ENCODE peak calls at places on chromosomes 13 and 19, in nine cellular contexts. One of them, this sample, is unnamed.

GRCh38 chr13:32983058-32983457 is 33.2 kb upstream of the KL start:
- DNase-seq in fibroblast of mammary gland: no peak
- DNase-seq in AG04450: no peak
- DNase-seq in body of pancreas: no peak
- DNase-seq in astrocyte of the cerebellum: no peak
- DNase-seq in CD8-positive, alpha-beta T cell: no peak
- DNase-seq in fibroblast of lung: no peak
- DNase-seq in GM12864: no peak
- DNase-seq in cardiac muscle cell: no peak
- DNase-seq in this sample: no peak

GRCh38 chr13:52127783-52128702 is 830 bp downstream of the NEK5 start:
- DNase-seq in fibroblast of mammary gland: peak
- DNase-seq in AG04450: peak
- DNase-seq in body of pancreas: peak
- DNase-seq in astrocyte of the cerebellum: peak
- DNase-seq in CD8-positive, alpha-beta T cell: peak
- DNase-seq in fibroblast of lung: peak
- DNase-seq in GM12864: peak
- DNase-seq in cardiac muscle cell: peak
- DNase-seq in this sample: peak

GRCh38 chr13:23512762-23513395 is 57.3 kb upstream of the TNFRSF19 start:
- DNase-seq in fibroblast of mammary gland: no peak
- DNase-seq in AG04450: no peak
- DNase-seq in body of pancreas: no peak
- DNase-seq in astrocyte of the cerebellum: no peak
- DNase-seq in CD8-positive, alpha-beta T cell: no peak
- DNase-seq in fibroblast of lung: no peak
- DNase-seq in GM12864: no peak
- DNase-seq in cardiac muscle cell: no peak
- DNase-seq in this sample: no peak

GRCh38 chr13:61695147-61695546 is 279.5 kb upstream of the PCDH20 start:
- DNase-seq in fibroblast of mammary gland: peak
- DNase-seq in AG04450: no peak
- DNase-seq in body of pancreas: no peak
- DNase-seq in astrocyte of the cerebellum: no peak
- DNase-seq in CD8-positive, alpha-beta T cell: no peak
- DNase-seq in fibroblast of lung: peak
- DNase-seq in GM12864: no peak
- DNase-seq in cardiac muscle cell: no peak
- DNase-seq in this sample: no peak

GRCh38 chr13:43289458-43290255 is 266.3 kb downstream of the DNAJC15 start:
- DNase-seq in fibroblast of mammary gland: peak
- DNase-seq in AG04450: no peak
- DNase-seq in body of pancreas: no peak
- DNase-seq in astrocyte of the cerebellum: no peak
- DNase-seq in CD8-positive, alpha-beta T cell: no peak
- DNase-seq in fibroblast of lung: no peak
- DNase-seq in GM12864: no peak
- DNase-seq in cardiac muscle cell: no peak
- DNase-seq in this sample: no peak

GRCh38 chr13:46640843-46641242 is 87.9 kb downstream of the LRCH1 start:
- DNase-seq in fibroblast of mammary gland: peak
- DNase-seq in AG04450: no peak
- DNase-seq in body of pancreas: no peak
- DNase-seq in astrocyte of the cerebellum: no peak
- DNase-seq in CD8-positive, alpha-beta T cell: no peak
- DNase-seq in fibroblast of lung: peak
- DNase-seq in GM12864: no peak
- DNase-seq in cardiac muscle cell: no peak
- DNase-seq in this sample: no peak

GRCh38 chr13:33251131-33251629 is 34.4 kb downstream of the STARD13 start:
- DNase-seq in fibroblast of mammary gland: peak
- DNase-seq in AG04450: peak
- DNase-seq in body of pancreas: peak
- DNase-seq in astrocyte of the cerebellum: peak
- DNase-seq in CD8-positive, alpha-beta T cell: no peak
- DNase-seq in fibroblast of lung: peak
- DNase-seq in GM12864: peak
- DNase-seq in cardiac muscle cell: peak
- DNase-seq in this sample: peak

GRCh38 chr19:2686347-2686746 is 16.1 kb downstream of the GNG7 start:
- DNase-seq in fibroblast of mammary gland: no peak
- DNase-seq in AG04450: no peak
- DNase-seq in body of pancreas: no peak
- DNase-seq in astrocyte of the cerebellum: no peak
- DNase-seq in CD8-positive, alpha-beta T cell: no peak
- DNase-seq in fibroblast of lung: no peak
- DNase-seq in GM12864: no peak
- DNase-seq in cardiac muscle cell: no peak
- DNase-seq in this sample: no peak

GRCh38 chr19:50205681-50206138 is 2.3 kb downstream of the MYH14 start:
- DNase-seq in fibroblast of mammary gland: no peak
- DNase-seq in AG04450: no peak
- DNase-seq in body of pancreas: peak
- DNase-seq in astrocyte of the cerebellum: no peak
- DNase-seq in CD8-positive, alpha-beta T cell: no peak
- DNase-seq in fibroblast of lung: no peak
- DNase-seq in GM12864: no peak
- DNase-seq in cardiac muscle cell: no peak
- DNase-seq in this sample: no peak

GRCh38 chr19:19320362-19321142 is at the start of the genes MAU2 and SUGP1:
- DNase-seq in fibroblast of mammary gland: peak
- DNase-seq in AG04450: peak
- DNase-seq in body of pancreas: peak
- DNase-seq in astrocyte of the cerebellum: peak
- DNase-seq in CD8-positive, alpha-beta T cell: peak
- DNase-seq in fibroblast of lung: peak
- DNase-seq in GM12864: peak
- DNase-seq in cardiac muscle cell: peak
- DNase-seq in this sample: peak

GRCh38 chr19:19321143-19321577 is 531 bp downstream of the MAU2 start:
- DNase-seq in fibroblast of mammary gland: peak
- DNase-seq in AG04450: no peak
- DNase-seq in body of pancreas: no peak
- DNase-seq in astrocyte of the cerebellum: no peak
- DNase-seq in CD8-positive, alpha-beta T cell: no peak
- DNase-seq in fibroblast of lung: peak
- DNase-seq in GM12864: no peak
- DNase-seq in cardiac muscle cell: no peak
- DNase-seq in this sample: no peak

GRCh38 chr19:19316082-19316481 is 4.2 kb downstream of the SUGP1 start:
- DNase-seq in fibroblast of mammary gland: no peak
- DNase-seq in AG04450: no peak
- DNase-seq in body of pancreas: no peak
- DNase-seq in astrocyte of the cerebellum: no peak
- DNase-seq in CD8-positive, alpha-beta T cell: no peak
- DNase-seq in fibroblast of lung: no peak
- DNase-seq in GM12864: no peak
- DNase-seq in cardiac muscle cell: no peak
- DNase-seq in this sample: no peak

GRCh38 chr19:19319725-19320361 is 466 bp downstream of the SUGP1 start:
- DNase-seq in fibroblast of mammary gland: peak
- DNase-seq in AG04450: no peak
- DNase-seq in body of pancreas: no peak
- DNase-seq in astrocyte of the cerebellum: no peak
- DNase-seq in CD8-positive, alpha-beta T cell: no peak
- DNase-seq in fibroblast of lung: no peak
- DNase-seq in GM12864: no peak
- DNase-seq in cardiac muscle cell: no peak
- DNase-seq in this sample: no peak

GRCh38 chr19:19315444-19315843 is 4.9 kb downstream of the SUGP1 start:
- DNase-seq in fibroblast of mammary gland: no peak
- DNase-seq in AG04450: no peak
- DNase-seq in body of pancreas: no peak
- DNase-seq in astrocyte of the cerebellum: no peak
- DNase-seq in CD8-positive, alpha-beta T cell: no peak
- DNase-seq in fibroblast of lung: no peak
- DNase-seq in GM12864: no peak
- DNase-seq in cardiac muscle cell: no peak
- DNase-seq in this sample: no peak
- TF ChIP-seq CTCF in fibroblast of mammary gland: no peak
- TF ChIP-seq CTCF in AG04450: no peak
- TF ChIP-seq CTCF in body of pancreas: no peak
- TF ChIP-seq CTCF in astrocyte of the cerebellum: no peak
- TF ChIP-seq CTCF in CD8-positive, alpha-beta T cell: no peak
- TF ChIP-seq CTCF in fibroblast of lung: no peak
- TF ChIP-seq CTCF in GM12864: no peak
- TF ChIP-seq CTCF in cardiac muscle cell: no peak
- TF ChIP-seq CTCF in this sample: peak

DNA sequence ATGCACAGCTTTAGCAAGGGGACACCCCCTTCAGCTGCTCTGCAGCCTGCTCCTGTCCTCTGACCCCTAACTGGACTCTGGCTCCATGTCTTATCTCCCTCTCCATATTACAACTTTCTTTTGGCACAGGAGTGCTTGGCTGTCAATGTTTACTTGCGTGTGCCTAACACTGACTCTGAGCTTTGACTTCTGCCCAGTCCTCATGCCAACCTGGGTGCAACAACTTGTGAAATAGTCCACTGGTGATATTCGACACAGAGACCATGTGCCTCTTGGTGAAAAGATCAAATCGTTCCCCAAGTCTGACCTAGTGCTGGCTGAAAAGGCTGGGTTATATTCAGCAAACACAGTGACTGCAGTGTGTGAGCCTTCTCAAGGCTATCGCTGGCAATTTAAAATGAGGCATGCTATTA is 34.1 kb upstream of the KLF12 start:
- DNase-seq in fibroblast of mammary gland: no peak
- DNase-seq in AG04450: no peak
- DNase-seq in body of pancreas: peak
- DNase-seq in astrocyte of the cerebellum: no peak
- DNase-seq in CD8-positive, alpha-beta T cell: no peak
- DNase-seq in fibroblast of lung: no peak
- DNase-seq in GM12864: no peak
- DNase-seq in cardiac muscle cell: no peak
- DNase-seq in this sample: no peak
- H3K4me3 ChIP-seq in fibroblast of mammary gland: no peak
- H3K4me3 ChIP-seq in AG04450: no peak
- H3K4me3 ChIP-seq in body of pancreas: no peak
- H3K4me3 ChIP-seq in astrocyte of the cerebellum: no peak
- H3K4me3 ChIP-seq in CD8-positive, alpha-beta T cell: no peak
- H3K4me3 ChIP-seq in fibroblast of lung: no peak
- H3K4me3 ChIP-seq in GM12864: no peak
- H3K4me3 ChIP-seq in cardiac muscle cell: no peak
- H3K4me3 ChIP-seq in this sample: no peak

GRCh38 chr13:101942535-101943157 is 459.2 kb downstream of the FGF14 start:
- DNase-seq in fibroblast of mammary gland: peak
- DNase-seq in AG04450: no peak
- DNase-seq in body of pancreas: no peak
- DNase-seq in astrocyte of the cerebellum: no peak
- DNase-seq in CD8-positive, alpha-beta T cell: no peak
- DNase-seq in fibroblast of lung: no peak
- DNase-seq in GM12864: no peak
- DNase-seq in cardiac muscle cell: no peak
- DNase-seq in this sample: no peak

GRCh38 chr13:101945435-101945834 is 456.4 kb downstream of the FGF14 start:
- DNase-seq in fibroblast of mammary gland: no peak
- DNase-seq in AG04450: no peak
- DNase-seq in body of pancreas: no peak
- DNase-seq in astrocyte of the cerebellum: no peak
- DNase-seq in CD8-positive, alpha-beta T cell: no peak
- DNase-seq in fibroblast of lung: no peak
- DNase-seq in GM12864: no peak
- DNase-seq in cardiac muscle cell: no peak
- DNase-seq in this sample: no peak

GRCh38 chr13:101939370-101939769 is 462.5 kb downstream of the FGF14 start:
- DNase-seq in fibroblast of mammary gland: no peak
- DNase-seq in AG04450: no peak
- DNase-seq in body of pancreas: no peak
- DNase-seq in astrocyte of the cerebellum: no peak
- DNase-seq in CD8-positive, alpha-beta T cell: no peak
- DNase-seq in fibroblast of lung: no peak
- DNase-seq in GM12864: no peak
- DNase-seq in cardiac muscle cell: no peak
- DNase-seq in this sample: no peak

GRCh38 chr13:101942038-101942437 is 459.8 kb downstream of the FGF14 start:
- DNase-seq in fibroblast of mammary gland: peak
- DNase-seq in AG04450: no peak
- DNase-seq in body of pancreas: peak
- DNase-seq in astrocyte of the cerebellum: peak
- DNase-seq in CD8-positive, alpha-beta T cell: no peak
- DNase-seq in fibroblast of lung: peak
- DNase-seq in GM12864: no peak
- DNase-seq in cardiac muscle cell: peak
- DNase-seq in this sample: no peak

DNA sequence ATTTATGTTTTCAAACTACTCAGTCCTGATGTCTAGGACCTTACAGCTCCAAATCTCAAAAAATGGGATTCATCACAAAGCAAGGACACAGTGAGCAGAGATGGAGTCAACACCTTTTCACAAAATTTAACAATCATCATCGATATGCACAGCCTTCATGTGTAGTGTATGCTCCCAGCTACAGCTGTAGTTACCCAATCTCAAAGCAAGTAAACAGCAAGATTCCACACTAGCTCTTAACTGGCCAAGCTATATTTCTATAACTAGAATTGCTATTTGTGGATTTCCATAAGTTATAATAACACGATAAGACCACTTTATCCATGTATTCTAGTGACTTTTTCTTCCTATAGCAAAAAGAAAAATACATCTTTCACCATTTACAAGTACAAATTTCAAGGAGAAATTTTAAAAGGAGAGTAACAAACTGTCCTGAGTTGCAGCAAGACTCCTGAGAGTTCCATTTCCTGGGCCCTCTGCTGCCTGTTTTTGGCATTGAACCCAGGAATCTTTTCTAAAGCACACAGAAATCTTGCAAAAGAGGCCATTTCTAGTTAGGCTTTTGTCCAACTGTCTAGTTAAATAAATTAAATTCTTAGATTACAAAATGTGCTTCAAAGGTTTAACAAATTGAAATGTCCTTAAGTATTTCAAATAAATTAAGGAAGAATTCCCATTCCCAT is 460.6 kb downstream of the FGF14 start:
- DNase-seq in fibroblast of mammary gland: peak
- DNase-seq in AG04450: no peak
- DNase-seq in body of pancreas: no peak
- DNase-seq in astrocyte of the cerebellum: no peak
- DNase-seq in CD8-positive, alpha-beta T cell: no peak
- DNase-seq in fibroblast of lung: peak
- DNase-seq in GM12864: no peak
- DNase-seq in cardiac muscle cell: no peak
- DNase-seq in this sample: no peak
- TF ChIP-seq CTCF in fibroblast of mammary gland: peak
- TF ChIP-seq CTCF in AG04450: peak
- TF ChIP-seq CTCF in body of pancreas: no peak
- TF ChIP-seq CTCF in astrocyte of the cerebellum: peak
- TF ChIP-seq CTCF in CD8-positive, alpha-beta T cell: no peak
- TF ChIP-seq CTCF in fibroblast of lung: peak
- TF ChIP-seq CTCF in GM12864: no peak
- TF ChIP-seq CTCF in cardiac muscle cell: no peak
- TF ChIP-seq CTCF in this sample: no peak

DNA sequence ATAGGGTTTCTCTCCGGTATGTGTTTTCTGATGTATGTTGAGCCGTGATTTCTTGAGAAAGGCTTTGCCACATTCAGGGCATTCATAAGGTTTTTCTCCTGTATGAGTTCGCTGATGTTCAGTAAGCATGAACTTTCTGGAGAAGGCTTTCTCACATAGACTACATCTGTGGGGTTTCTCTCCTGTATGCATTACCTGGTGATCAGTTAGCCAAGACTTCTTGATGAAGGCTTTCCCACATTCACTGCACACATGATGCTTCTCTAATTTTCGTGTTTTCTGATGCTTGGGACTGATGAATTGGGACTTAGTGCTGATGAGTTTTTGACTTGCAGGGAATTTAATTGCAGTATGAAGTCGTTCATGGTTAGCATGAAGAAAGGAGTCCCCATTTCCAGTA is 21.1 kb downstream of the ZNF350 start:
- DNase-seq in fibroblast of mammary gland: no peak
- DNase-seq in AG04450: no peak
- DNase-seq in body of pancreas: no peak
- DNase-seq in astrocyte of the cerebellum: no peak
- DNase-seq in CD8-positive, alpha-beta T cell: no peak
- DNase-seq in fibroblast of lung: no peak
- DNase-seq in GM12864: no peak
- DNase-seq in cardiac muscle cell: no peak
- DNase-seq in this sample: no peak
- H3K4me3 ChIP-seq in fibroblast of mammary gland: no peak
- H3K4me3 ChIP-seq in AG04450: no peak
- H3K4me3 ChIP-seq in body of pancreas: no peak
- H3K4me3 ChIP-seq in astrocyte of the cerebellum: no peak
- H3K4me3 ChIP-seq in CD8-positive, alpha-beta T cell: peak
- H3K4me3 ChIP-seq in fibroblast of lung: no peak
- H3K4me3 ChIP-seq in GM12864: no peak
- H3K4me3 ChIP-seq in cardiac muscle cell: no peak
- H3K4me3 ChIP-seq in this sample: no peak

This sample was measured in HFF-Myc.